ENCODE peak calls at places on chromosomes 11 and 22, in seven cellular contexts. N is GM23338, X is sigmoid colon, U is SK-N-SH, Z is breast epithelium, V is suprapubic skin, P is H1. R is an unnamed sample.

GRCh38 chr11:23797624-23798419 is 699.0 kb upstream of the LUZP2 start:
- DNase-seq in N (no peak), X (no peak), U (no peak), Z (no peak), V (no peak), P (no peak), R (no peak)

GRCh38 chr11:20407344-20407743 is 19.8 kb downstream of the PRMT3 start:
- DNase-seq in N (no peak), X (no peak), U (no peak), Z (no peak), V (no peak), P (no peak), R (no peak)

GRCh38 chr11:3014314-3014938 is 22.3 kb upstream of the NAP1L4 start:
- DNase-seq in N (no peak), X (no peak), U (no peak), Z (no peak), V (no peak), P (no peak), R (no peak)

GRCh38 chr22:35575116-35575748 is 34.6 kb downstream of the RASD2 start:
- DNase-seq in N (no peak), X (no peak), U (peak; percentile 57), Z (no peak), V (no peak), P (no peak), R (no peak)

GRCh38 chr22:45891996-45892621 is 84.9 kb downstream of the WNT7B start:
- DNase-seq in N (no peak), X (no peak), U (no peak), Z (no peak), V (no peak), P (no peak), R (peak; percentile 50)

GRCh38 chr11:2760196-2760871 is 60.5 kb upstream of the KCNQ1OT1 start:
- DNase-seq in N (no peak), X (peak; percentile 59), U (no peak), Z (peak; percentile 43), V (peak; percentile 46), P (no peak), R (no peak)

GRCh38 chr11:8604078-8604723 is 10.2 kb upstream of the STK33 start:
- DNase-seq in N (peak; percentile 85), X (peak; percentile 84), U (peak; percentile 37), Z (no peak), V (no peak), P (peak; percentile 17), R (peak; percentile 51)

GRCh38 chr11:73625690-73626318 is 20.6 kb upstream of the PLEKHB1 start:
- DNase-seq in N (peak; percentile 89), X (peak; percentile 86), U (peak; percentile 81), Z (peak; percentile 77), V (peak; percentile 71), P (peak; percentile 39), R (peak; percentile 16)

GRCh38 chr11:45927332-45927683 is 4.9 kb downstream of the LARGE2 start:
- DNase-seq in N (no peak), X (peak; percentile 55), U (no peak), Z (no peak), V (peak; percentile 55), P (no peak), R (no peak)

GRCh38 chr22:21030621-21031544 is 1.5 kb downstream of the SLC7A4 start:
- DNase-seq in N (no peak), X (no peak), U (no peak), Z (no peak), V (no peak), P (no peak), R (no peak)

GRCh38 chr11:81874627-81875026 is 859.0 kb downstream of the FAM181B start:
- DNase-seq in N (peak; percentile 21), X (no peak), U (no peak), Z (no peak), V (no peak), P (no peak), R (no peak)

GRCh38 chr11:5251746-5252145 is 2.1 kb upstream of the HBG1 start:
- DNase-seq in N (no peak), X (no peak), U (no peak), Z (no peak), V (no peak), P (no peak), R (no peak)

GRCh38 chr22:39117585-39118191 is 20.6 kb downstream of the APOBEC3H start:
- DNase-seq in N (peak; percentile 85), X (peak; percentile 56), U (no peak), Z (no peak), V (no peak), P (no peak), R (peak; percentile 36)

GRCh38 chr11:111312076-111312475 is 13.7 kb downstream of the POU2AF3 start:
- DNase-seq in N (no peak), X (no peak), U (no peak), Z (no peak), V (no peak), P (no peak), R (no peak)

GRCh38 chr22:41825376-41825775 is 7.5 kb upstream of the SREBF2 start:
- DNase-seq in N (no peak), X (no peak), U (no peak), Z (no peak), V (no peak), P (no peak), R (no peak)

DNA sequence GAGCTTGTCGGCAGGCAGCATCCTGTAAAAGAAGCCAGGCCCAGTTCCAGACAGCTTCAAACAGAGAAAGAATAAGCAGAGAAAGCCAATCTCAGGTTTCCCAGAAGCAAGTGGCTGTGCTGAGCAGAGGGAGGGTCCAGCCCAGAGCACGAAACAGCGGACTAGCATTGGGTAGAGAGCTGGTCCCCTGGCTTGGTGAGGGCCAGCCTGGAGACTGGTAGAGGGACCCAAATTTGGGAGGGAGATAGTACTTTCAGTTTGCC is 48.0 kb upstream of the TSKU start:
- DNase-seq in N (no peak), X (no peak), U (no peak), Z (no peak), V (no peak), P (no peak), R (no peak)
- TF ChIP-seq POLR2AphosphoS5 in N (no peak), X (no peak), U (no peak), Z (no peak), V (no peak), P (no peak), R (no peak)

GRCh38 chr11:121476379-121477032 is 23.7 kb upstream of the SORL1-AS1 start:
- DNase-seq in N (no peak), X (no peak), U (no peak), Z (no peak), V (no peak), P (no peak), R (no peak)

GRCh38 chr11:121479355-121479754 is 26.6 kb upstream of the SORL1-AS1 start:
- DNase-seq in N (peak; percentile 81), X (no peak), U (no peak), Z (no peak), V (no peak), P (no peak), R (peak; percentile 30)

GRCh38 chr11:121478226-121478894 is 25.6 kb upstream of the SORL1-AS1 start:
- DNase-seq in N (no peak), X (no peak), U (no peak), Z (no peak), V (no peak), P (no peak), R (no peak)

GRCh38 chr11:121479839-121480238 is 27.1 kb upstream of the SORL1-AS1 start:
- DNase-seq in N (no peak), X (no peak), U (no peak), Z (no peak), V (no peak), P (no peak), R (no peak)

DNA sequence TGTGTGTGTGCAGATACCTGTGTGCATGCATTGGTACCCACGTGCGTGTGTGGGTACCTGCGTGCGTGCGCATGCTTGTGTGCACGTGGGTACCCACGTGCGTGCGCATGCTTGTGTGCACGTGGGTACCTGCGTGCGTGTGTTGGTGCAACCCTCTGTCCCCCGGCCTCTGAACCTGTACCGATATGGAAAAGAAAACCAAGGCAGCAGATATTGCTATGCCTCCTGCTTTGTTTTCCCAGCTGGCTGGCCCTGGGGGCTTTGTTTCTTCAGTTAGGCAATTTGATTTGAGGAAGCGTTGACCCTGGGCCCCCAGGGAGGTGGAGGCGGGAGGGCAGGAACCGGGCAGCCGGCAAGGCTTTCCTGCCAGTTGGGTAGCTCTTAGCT is 26.1 kb upstream of the SORL1-AS1 start:
- DNase-seq in N (no peak), X (no peak), U (no peak), Z (no peak), V (no peak), P (no peak), R (no peak)
- H3K27ac ChIP-seq in N (peak overlapping the region; percentile 85), X (no peak overlapping the region), U (no peak overlapping the region), Z (no peak overlapping the region), V (no peak overlapping the region), P (peak overlapping the region; percentile 86), R (peak overlapping the region; percentile 73)

DNA sequence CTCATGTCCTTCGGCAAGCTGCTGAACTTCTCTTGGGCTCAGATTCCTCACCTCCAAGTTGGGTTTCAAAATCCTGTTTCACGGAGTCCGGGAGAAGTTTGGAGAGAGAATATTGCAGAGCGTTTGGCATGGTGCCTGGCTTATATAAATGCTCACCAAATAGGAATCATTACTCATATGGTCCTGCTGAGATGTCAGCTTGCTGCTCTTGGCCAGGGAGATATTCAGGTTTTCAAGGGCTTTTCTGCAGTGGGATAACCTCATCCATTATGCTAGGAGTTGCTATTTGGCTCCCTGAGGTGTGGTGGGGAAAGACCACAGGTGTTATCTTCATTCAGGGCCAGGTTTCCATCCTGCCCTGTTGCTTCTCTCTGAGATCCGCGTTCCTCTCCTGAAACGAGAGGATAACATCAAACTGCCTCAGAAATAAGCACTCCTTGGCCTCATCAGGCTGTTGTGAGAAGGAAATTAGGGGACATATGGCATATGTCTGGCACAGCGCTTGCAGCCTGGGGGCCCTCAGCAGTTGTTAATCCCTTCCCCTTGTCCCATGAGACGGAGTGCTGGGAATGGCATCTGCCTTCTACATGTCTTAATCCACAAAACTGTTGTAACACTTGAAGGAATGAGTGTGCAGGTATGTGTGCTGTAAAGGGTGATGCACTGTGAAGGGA is 29.9 kb upstream of the ACER3 start:
- DNase-seq in N (no peak), X (no peak), U (peak; percentile 54), Z (no peak), V (no peak), P (no peak), R (no peak)
- TF ChIP-seq POLR2AphosphoS5 in N (no peak), X (peak; percentile 19), U (no peak), Z (no peak), V (no peak), P (no peak), R (no peak)

GRCh38 chr11:34680918-34681554 is 60.1 kb downstream of the EHF start:
- DNase-seq in N (peak; percentile 16), X (no peak), U (no peak), Z (no peak), V (no peak), P (peak; percentile 5), R (no peak)

GRCh38 chr11:34680206-34680605 is 59.3 kb downstream of the EHF start:
- DNase-seq in N (no peak), X (no peak), U (no peak), Z (no peak), V (no peak), P (no peak), R (no peak)

GRCh38 chr11:34682822-34683221 is 61.9 kb downstream of the EHF start:
- DNase-seq in N (peak; percentile 62), X (no peak), U (no peak), Z (no peak), V (no peak), P (no peak), R (no peak)

DNA sequence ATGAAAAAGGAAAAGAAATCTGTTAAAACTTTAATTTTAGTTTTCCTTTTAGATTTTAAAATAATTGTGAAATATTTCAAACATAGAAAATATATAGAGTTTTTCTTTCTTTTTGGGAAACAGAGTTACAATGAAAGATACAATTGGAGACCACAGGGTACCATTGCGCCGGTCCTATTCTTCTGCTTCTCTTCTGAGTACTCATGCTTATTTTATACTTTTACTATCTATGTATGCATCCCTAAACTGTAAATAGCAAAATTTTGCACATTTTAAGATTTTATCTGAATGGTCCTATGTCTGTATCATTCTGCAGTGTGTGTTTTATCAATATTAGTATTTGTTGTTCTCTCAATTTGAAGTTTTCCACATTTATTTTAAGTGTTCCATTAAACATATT is 65.0 kb downstream of the EHF start:
- DNase-seq in N (no peak), X (no peak), U (no peak), Z (no peak), V (no peak), P (no peak), R (no peak)
- H3K27ac ChIP-seq in N (no peak overlapping the region), X (no peak overlapping the region), U (no peak overlapping the region), Z (peak overlapping the region; percentile 75), V (no peak overlapping the region), P (no peak overlapping the region), R (no peak overlapping the region)

R was measured in HL-60.